ENCODE peak calls at places on chromosomes 4 and X, in six cellular contexts. V is T follicular helper cell, Y is ACHN, K is aorta, M is mesothelial cell of epicardium, G is choroid plexus epithelial cell. P is an unnamed sample.

GRCh38 chr4:1008840-1009646 is 2.4 kb upstream of the FGFRL1 start:
- DNase-seq in V (peak; percentile 20), Y (peak; percentile 17), K (peak; percentile 74), M (no peak), G (no peak), P (no peak)

GRCh38 chrX:630007-630921 is at the start of gene SHOX:
- DNase-seq in V (no peak), Y (no peak), K (no peak), M (no peak), G (no peak), P (no peak)

GRCh38 chr4:114012749-114013148 is 33.3 kb upstream of the ARSJ start:
- DNase-seq in V (no peak), Y (no peak), K (no peak), M (no peak), G (no peak), P (no peak)

GRCh38 chr4:169305651-169306050 is 34.9 kb upstream of the SH3RF1 start:
- DNase-seq in V (no peak), Y (no peak), K (no peak), M (no peak), G (peak; percentile 30), P (no peak)

GRCh38 chrX:71622347-71623104 is 4.2 kb upstream of the CXCR3 start:
- DNase-seq in V (peak; percentile 48), Y (peak; percentile 62), K (peak; percentile 87), M (peak; percentile 42), G (peak; percentile 57), P (peak; percentile 42)

GRCh38 chr4:86223472-86223871 is 136.4 kb downstream of the MAPK10 start:
- DNase-seq in V (no peak), Y (peak; percentile 41), K (no peak), M (no peak), G (peak; percentile 70), P (peak; percentile 41)

GRCh38 chr4:90174622-90175023 is 47.4 kb downstream of the CCSER1 start:
- DNase-seq in V (no peak), Y (no peak), K (no peak), M (no peak), G (no peak), P (no peak)

GRCh38 chrX:72346306-72346949 is 40.7 kb upstream of the CITED1 start:
- DNase-seq in V (no peak), Y (no peak), K (no peak), M (no peak), G (no peak), P (no peak)

GRCh38 chrX:68699960-68700746 is 52.7 kb downstream of the STARD8 start:
- DNase-seq in V (no peak), Y (peak; percentile 56), K (peak; percentile 59), M (no peak), G (no peak), P (no peak)

GRCh38 chr4:157075811-157076577 is at the start of gene GLRB:
- DNase-seq in V (no peak), Y (peak; percentile 45), K (peak; percentile 57), M (peak; percentile 67), G (peak; percentile 5), P (peak; percentile 44)

GRCh38 chr4:576991-577498 is 950 bp upstream of the TMEM271 start:
- DNase-seq in V (no peak), Y (no peak), K (no peak), M (no peak), G (no peak), P (no peak)

GRCh38 chr4:15239866-15240265 is 188.0 kb upstream of the C1QTNF7 start:
- DNase-seq in V (no peak), Y (no peak), K (no peak), M (no peak), G (peak; percentile 42), P (no peak)

GRCh38 chrX:8244301-8244700 is 73.2 kb upstream of the VCX2 start:
- DNase-seq in V (no peak), Y (no peak), K (no peak), M (no peak), G (no peak), P (no peak)

GRCh38 chr4:79134767-79135166 is 191.1 kb downstream of the NAA11 start:
- DNase-seq in V (no peak), Y (no peak), K (no peak), M (no peak), G (no peak), P (no peak)

GRCh38 chr4:109332926-109333464 is 30.5 kb upstream of the COL25A1 start:
- DNase-seq in V (no peak), Y (peak; percentile 13), K (no peak), M (no peak), G (peak; percentile 12), P (peak; percentile 56)

GRCh38 chr4:52076731-52077130 is 25.6 kb downstream of the SPATA18 start:
- DNase-seq in V (no peak), Y (peak; percentile 43), K (no peak), M (peak; percentile 50), G (no peak), P (peak; percentile 19)

GRCh38 chr4:177272007-177272406 is 37.7 kb upstream of the NEIL3 start:
- DNase-seq in V (no peak), Y (no peak), K (no peak), M (no peak), G (no peak), P (no peak)

GRCh38 chr4:189497996-189498395 is 442.7 kb upstream of the FRG1 start:
- DNase-seq in V (no peak), Y (no peak), K (no peak), M (no peak), G (no peak), P (no peak)

GRCh38 chrX:727738-728621 is 97.4 kb downstream of the SHOX start:
- DNase-seq in V (no peak), Y (no peak), K (no peak), M (no peak), G (peak; percentile 3), P (no peak)

GRCh38 chr4:78057600-78058560 is 757 bp downstream of the FRAS1 start:
- DNase-seq in V (no peak), Y (peak; percentile 34), K (peak; percentile 55), M (peak; percentile 66), G (peak; percentile 34), P (peak; percentile 49)

GRCh38 chr4:76035146-76035545 is 724 bp downstream of the CXCL11 start:
- DNase-seq in V (no peak), Y (no peak), K (no peak), M (no peak), G (no peak), P (no peak)

GRCh38 chr4:152536545-152537182 is 772 bp upstream of the FBXW7 start:
- DNase-seq in V (peak; percentile 60), Y (peak; percentile 67), K (no peak), M (no peak), G (peak; percentile 65), P (no peak)

GRCh38 chr4:183130328-183131155 is 31.5 kb downstream of the WWC2 start:
- DNase-seq in V (no peak), Y (peak; percentile 36), K (no peak), M (no peak), G (peak; percentile 52), P (no peak)

GRCh38 chr4:21790437-21791029 is 158.0 kb downstream of the KCNIP4 start:
- DNase-seq in V (no peak), Y (peak; percentile 35), K (no peak), M (no peak), G (peak; percentile 80), P (no peak)

P was measured in endothelial cell.